ENCODE peak calls at places on chromosome 2, in seven cellular contexts. U is RWPE1, Y is heart right ventricle, X is lower lobe of right lung, I is fibroblast of lung, S is thoracic aorta, O is PC-3. Q is an unnamed sample.

GRCh38 chr2:15747698-15748471 is 156.2 kb downstream of the DDX1 start:
- DNase-seq in U (no peak), Y (no peak), X (no peak), I (no peak), S (no peak), O (no peak), Q (no peak)

GRCh38 chr2:96308248-96308647 is 2.9 kb upstream of the SNRNP200 start:
- DNase-seq in U (no peak), Y (no peak), X (no peak), I (no peak), S (no peak), O (no peak), Q (no peak)

GRCh38 chr2:116810645-116811044 is 1003.8 kb upstream of the DDX18 start:
- DNase-seq in U (peak; percentile 23), Y (no peak), X (no peak), I (no peak), S (no peak), O (peak; percentile 87), Q (no peak)

GRCh38 chr2:165609672-165610071 is 140.2 kb downstream of the CSRNP3 start:
- DNase-seq in U (no peak), Y (no peak), X (no peak), I (no peak), S (no peak), O (peak; percentile 39), Q (no peak)

GRCh38 chr2:31693882-31694281 is 113.1 kb upstream of the SRD5A2 start:
- DNase-seq in U (no peak), Y (no peak), X (no peak), I (peak; percentile 21), S (no peak), O (no peak), Q (no peak)

GRCh38 chr2:221816566-221816965 is 244.5 kb upstream of the EPHA4 start:
- DNase-seq in U (peak; percentile 62), Y (no peak), X (no peak), I (no peak), S (no peak), O (peak; percentile 52), Q (no peak)

GRCh38 chr2:44210362-44210761 is 41.7 kb downstream of the PPM1B start:
- DNase-seq in U (no peak), Y (no peak), X (no peak), I (no peak), S (no peak), O (no peak), Q (no peak)

GRCh38 chr2:224058048-224058775 is 19.1 kb upstream of the SERPINE2 start:
- DNase-seq in U (no peak), Y (no peak), X (no peak), I (no peak), S (no peak), O (no peak), Q (peak; percentile 62)

GRCh38 chr2:238434846-238435751 is 8.4 kb downstream of the ASB1 start:
- DNase-seq in U (peak; percentile 53), Y (no peak), X (no peak), I (no peak), S (no peak), O (no peak), Q (no peak)
- H3K27ac ChIP-seq in U (peak overlapping the region; percentile 99), Y (no peak overlapping the region), X (no peak overlapping the region), I (peak overlapping the region; percentile 93), S (no peak overlapping the region), O (peak overlapping the region; percentile 98), Q (no peak overlapping the region)

GRCh38 chr2:241272722-241273551 is 42.5 kb downstream of the HDLBP start:
- DNase-seq in U (peak; percentile 59), Y (peak; percentile 71), X (peak; percentile 68), I (peak; percentile 65), S (peak; percentile 21), O (peak; percentile 27), Q (no peak)
- H3K27ac ChIP-seq in U (peak overlapping the region; percentile 88), Y (peak overlapping the region; percentile 94), X (peak overlapping the region; percentile 88), I (peak overlapping the region; percentile 64), S (peak overlapping the region; percentile 73), O (no peak overlapping the region), Q (peak overlapping the region; percentile 69)

DNA sequence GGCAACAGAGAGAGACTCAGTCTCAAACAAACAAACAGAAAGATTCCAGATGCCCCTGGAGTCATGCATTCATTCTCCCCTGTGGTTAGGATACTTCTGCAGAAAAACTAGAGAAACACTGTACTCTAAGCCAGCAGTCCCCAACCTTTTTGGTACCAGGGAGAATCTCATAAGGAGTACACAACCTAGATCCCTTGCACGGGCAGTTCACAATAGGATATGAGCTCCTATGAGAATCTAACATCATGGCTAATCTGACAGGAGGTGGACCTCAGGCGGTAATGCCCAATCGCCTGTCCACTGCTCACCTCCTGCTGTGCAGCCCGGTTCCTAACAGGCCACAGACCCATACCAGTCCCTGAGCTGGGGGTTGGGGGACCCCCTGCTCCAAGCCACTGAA is 18.3 kb downstream of the PSME4 start:
- DNase-seq in U (no peak), Y (no peak), X (no peak), I (no peak), S (no peak), O (no peak), Q (no peak)
- H3K27ac ChIP-seq in U (no peak overlapping the region), Y (no peak overlapping the region), X (no peak overlapping the region), I (no peak overlapping the region), S (no peak overlapping the region), O (no peak overlapping the region), Q (no peak overlapping the region)

GRCh38 chr2:64361151-64361938 is 92.6 kb upstream of the LGALSL start:
- DNase-seq in U (no peak), Y (no peak), X (no peak), I (no peak), S (no peak), O (no peak), Q (no peak)

GRCh38 chr2:64359176-64359891 is 94.6 kb upstream of the LGALSL start:
- DNase-seq in U (no peak), Y (no peak), X (no peak), I (peak; percentile 34), S (no peak), O (no peak), Q (no peak)

GRCh38 chr2:64362562-64363026 is 91.4 kb upstream of the LGALSL start:
- DNase-seq in U (peak; percentile 89), Y (no peak), X (no peak), I (no peak), S (no peak), O (peak; percentile 92), Q (no peak)

GRCh38 chr2:64363140-64363539 is 90.8 kb upstream of the LGALSL start:
- DNase-seq in U (no peak), Y (no peak), X (no peak), I (no peak), S (no peak), O (no peak), Q (no peak)

DNA sequence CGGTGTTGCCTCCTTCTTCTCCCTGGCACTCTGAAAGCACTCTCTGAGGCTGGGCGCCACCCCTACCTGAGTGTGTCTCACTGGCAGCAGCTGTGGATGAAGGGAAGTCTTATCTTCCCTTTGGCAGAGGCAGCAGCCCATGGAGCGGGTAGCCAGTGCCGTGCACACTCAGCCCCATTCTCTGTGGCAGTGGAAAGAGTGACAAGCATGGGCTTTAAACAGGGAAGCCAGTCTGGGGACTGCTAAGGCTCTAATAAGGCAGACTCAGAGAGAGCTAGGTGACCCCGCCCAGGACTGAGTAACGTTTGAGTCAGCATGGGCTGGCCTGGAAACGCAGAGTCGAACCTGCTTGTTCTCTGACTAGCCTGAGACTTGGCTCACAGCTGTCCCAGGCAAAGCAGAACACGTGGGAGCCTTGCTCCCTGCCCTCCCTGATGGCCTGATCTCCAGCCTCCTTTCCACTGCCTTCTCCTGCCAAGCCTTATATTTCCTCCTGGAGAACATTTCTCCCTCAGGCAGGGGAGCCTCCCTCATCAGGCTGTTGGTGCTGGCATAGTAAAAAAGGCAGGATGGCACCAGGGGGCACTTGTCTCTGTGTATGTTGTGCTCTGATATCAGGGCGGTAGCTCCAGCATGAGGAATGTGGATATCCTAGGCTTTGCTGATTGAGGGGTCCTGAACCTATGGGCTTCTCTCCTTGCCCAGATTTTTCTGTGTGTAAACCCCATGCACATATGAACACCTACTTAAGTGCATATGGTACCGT is 93.9 kb upstream of the LGALSL start:
- DNase-seq in U (peak; percentile 89), Y (peak; percentile 63), X (peak; percentile 59), I (peak; percentile 95), S (peak; percentile 88), O (peak; percentile 99), Q (no peak)
- H3K27ac ChIP-seq in U (peak overlapping the region; percentile 92), Y (no peak overlapping the region), X (no peak overlapping the region), I (peak overlapping the region; percentile 29), S (peak overlapping the region; percentile 74), O (peak overlapping the region; percentile 91), Q (no peak overlapping the region)

GRCh38 chr2:219508933-219509779 is 5.1 kb upstream of the ASIC4 start:
- DNase-seq in U (no peak), Y (no peak), X (no peak), I (no peak), S (no peak), O (no peak), Q (no peak)

GRCh38 chr2:219510512-219511135 is 3.7 kb upstream of the ASIC4 start:
- DNase-seq in U (no peak), Y (no peak), X (no peak), I (no peak), S (no peak), O (no peak), Q (no peak)

GRCh38 chr2:219508444-219508734 is 5.9 kb upstream of the ASIC4 start:
- DNase-seq in U (no peak), Y (no peak), X (no peak), I (no peak), S (no peak), O (no peak), Q (no peak)

GRCh38 chr2:219511547-219512325 is 2.5 kb upstream of the ASIC4 start:
- DNase-seq in U (no peak), Y (no peak), X (no peak), I (no peak), S (no peak), O (no peak), Q (no peak)

DNA sequence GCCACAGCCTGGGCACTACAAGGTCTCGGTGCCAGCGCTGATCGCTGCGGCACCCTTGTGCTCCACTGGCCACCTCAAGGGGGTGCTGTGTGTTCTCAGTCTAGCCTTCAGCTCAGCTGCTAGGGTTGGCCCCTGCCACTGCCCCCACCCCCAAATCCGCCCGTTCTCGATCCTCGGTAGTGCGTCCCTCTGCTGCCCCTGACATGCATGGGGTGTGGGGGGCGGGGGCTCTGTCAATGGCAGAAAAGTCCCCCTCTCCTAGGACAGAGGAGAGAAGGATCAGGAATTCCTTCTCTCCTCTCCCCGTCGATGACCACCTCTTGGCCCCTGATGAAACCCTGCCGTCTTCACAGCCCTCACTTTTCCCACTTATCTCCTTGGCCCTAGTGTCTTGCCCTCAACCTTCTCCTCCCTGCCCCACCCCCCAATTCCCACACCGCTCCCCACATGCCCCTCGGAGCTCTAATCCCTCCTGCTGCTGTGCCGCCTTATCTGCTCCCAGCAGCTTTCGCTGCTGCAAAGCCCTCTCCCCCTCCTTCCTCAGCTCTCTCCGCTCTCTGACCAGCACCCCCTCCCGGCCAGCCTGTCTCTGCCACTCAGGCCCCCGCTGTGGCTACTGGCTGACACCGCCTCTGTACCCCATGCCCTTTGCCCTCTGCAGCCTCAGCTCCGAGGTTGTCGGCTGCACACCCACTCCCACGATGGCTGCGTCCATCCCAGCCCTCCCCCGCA is 4.3 kb upstream of the ASIC4 start:
- DNase-seq in U (peak; percentile 37), Y (peak; percentile 49), X (no peak), I (peak; percentile 49), S (no peak), O (peak; percentile 61), Q (no peak)
- H3K27ac ChIP-seq in U (no peak overlapping the region), Y (no peak overlapping the region), X (no peak overlapping the region), I (no peak overlapping the region), S (no peak overlapping the region), O (no peak overlapping the region), Q (no peak overlapping the region)

GRCh38 chr2:42928161-42928691 is 135.8 kb upstream of the HAAO start:
- DNase-seq in U (no peak), Y (no peak), X (no peak), I (no peak), S (no peak), O (no peak), Q (no peak)
- H3K27ac ChIP-seq in U (no peak overlapping the region), Y (peak overlapping the region; percentile 97), X (peak overlapping the region; percentile 79), I (no peak overlapping the region), S (peak overlapping the region; percentile 93), O (no peak overlapping the region), Q (no peak overlapping the region)